ENCODE peak calls at places on chromosome 14, in four cellular contexts. O is heart left ventricle, S is pancreas, C is neural progenitor cell. M is an unnamed sample. For H3K4me1, the result is how much of the 10 kb centered on the place peaks cover.

GRCh38 chr14:64541261-64541970 is 875 bp downstream of the HSPA2 start:
- DNase-seq in O (peak), S (peak), C (no peak), M (no peak)

GRCh38 chr14:105330491-105330895 is 15.9 kb downstream of the PACS2 start:
- DNase-seq in O (no peak), S (no peak), C (no peak), M (no peak)

GRCh38 chr14:99187858-99188257 is 84.1 kb downstream of the BCL11B start:
- DNase-seq in O (no peak), S (no peak), C (no peak), M (no peak)

GRCh38 chr14:90300649-90301048 is 31.1 kb downstream of the NRDE2 start:
- DNase-seq in O (no peak), S (no peak), C (no peak), M (no peak)

GRCh38 chr14:101814869-101815268 is 53.4 kb downstream of the PPP2R5C start:
- DNase-seq in O (no peak), S (no peak), C (no peak), M (no peak)

GRCh38 chr14:101556566-101557320 is 4.6 kb upstream of the DIO3 start:
- DNase-seq in O (no peak), S (no peak), C (no peak), M (no peak)

GRCh38 chr14:77843155-77843554 is 43.2 kb downstream of the ADCK1 start:
- DNase-seq in O (no peak), S (no peak), C (no peak), M (no peak)

GRCh38 chr14:91889477-91890211 is 22.3 kb upstream of the TC2N start:
- DNase-seq in O (peak), S (peak), C (no peak), M (no peak)

GRCh38 chr14:50362791-50363733 is 33.6 kb downstream of the CDKL1 start:
- DNase-seq in O (no peak), S (no peak), C (no peak), M (no peak)

GRCh38 chr14:95133282-95133681 is 24.0 kb downstream of the DICER1 start:
- DNase-seq in O (no peak), S (no peak), C (peak), M (no peak)

GRCh38 chr14:73662439-73663056 is 17.8 kb downstream of the DNAL1 start:
- DNase-seq in O (no peak), S (no peak), C (peak), M (peak)

GRCh38 chr14:97287956-97288355 is 490.8 kb downstream of the VRK1 start:
- DNase-seq in O (no peak), S (no peak), C (no peak), M (no peak)

GRCh38 chr14:29627141-29627540 is 300.5 kb downstream of the PRKD1 start:
- DNase-seq in O (no peak), S (no peak), C (no peak), M (no peak)

GRCh38 chr14:60646202-60646886 is 2.9 kb downstream of the SIX1 start:
- DNase-seq in O (no peak), S (no peak), C (peak), M (peak)

GRCh38 chr14:84312551-84312950 is 1217.4 kb upstream of the FLRT2 start:
- DNase-seq in O (no peak), S (no peak), C (no peak), M (no peak)

GRCh38 chr14:31047503-31047902 is 21.3 kb upstream of the STRN3 start:
- DNase-seq in O (no peak), S (no peak), C (no peak), M (no peak)

GRCh38 chr14:31045501-31046080 is 19.4 kb upstream of the STRN3 start:
- DNase-seq in O (no peak), S (no peak), C (no peak), M (no peak)

DNA sequence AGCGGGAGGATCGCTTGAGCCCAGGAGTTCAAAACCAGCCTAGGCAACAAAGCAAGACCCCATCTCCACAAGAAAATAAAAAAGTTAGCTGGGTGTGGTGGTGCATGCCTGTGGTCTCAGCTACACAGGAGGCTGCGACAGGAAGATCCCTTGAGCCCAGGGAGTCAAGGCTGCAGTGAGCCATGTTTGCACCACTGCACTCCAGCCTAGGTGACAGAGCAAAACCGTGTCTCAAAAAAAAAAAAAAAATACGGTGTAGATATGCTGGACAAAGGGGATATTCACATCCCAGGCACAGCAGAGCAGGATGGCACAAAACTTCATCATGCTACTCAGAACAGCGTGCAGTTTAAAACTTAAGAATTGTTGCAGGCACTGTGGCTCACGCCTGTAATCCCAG is 24.8 kb upstream of the STRN3 start:
- DNase-seq in O (no peak), S (no peak), C (no peak), M (no peak)
- H3K4me1 ChIP-seq in O (under half), S (under half), C (under half), M (under half)

DNA sequence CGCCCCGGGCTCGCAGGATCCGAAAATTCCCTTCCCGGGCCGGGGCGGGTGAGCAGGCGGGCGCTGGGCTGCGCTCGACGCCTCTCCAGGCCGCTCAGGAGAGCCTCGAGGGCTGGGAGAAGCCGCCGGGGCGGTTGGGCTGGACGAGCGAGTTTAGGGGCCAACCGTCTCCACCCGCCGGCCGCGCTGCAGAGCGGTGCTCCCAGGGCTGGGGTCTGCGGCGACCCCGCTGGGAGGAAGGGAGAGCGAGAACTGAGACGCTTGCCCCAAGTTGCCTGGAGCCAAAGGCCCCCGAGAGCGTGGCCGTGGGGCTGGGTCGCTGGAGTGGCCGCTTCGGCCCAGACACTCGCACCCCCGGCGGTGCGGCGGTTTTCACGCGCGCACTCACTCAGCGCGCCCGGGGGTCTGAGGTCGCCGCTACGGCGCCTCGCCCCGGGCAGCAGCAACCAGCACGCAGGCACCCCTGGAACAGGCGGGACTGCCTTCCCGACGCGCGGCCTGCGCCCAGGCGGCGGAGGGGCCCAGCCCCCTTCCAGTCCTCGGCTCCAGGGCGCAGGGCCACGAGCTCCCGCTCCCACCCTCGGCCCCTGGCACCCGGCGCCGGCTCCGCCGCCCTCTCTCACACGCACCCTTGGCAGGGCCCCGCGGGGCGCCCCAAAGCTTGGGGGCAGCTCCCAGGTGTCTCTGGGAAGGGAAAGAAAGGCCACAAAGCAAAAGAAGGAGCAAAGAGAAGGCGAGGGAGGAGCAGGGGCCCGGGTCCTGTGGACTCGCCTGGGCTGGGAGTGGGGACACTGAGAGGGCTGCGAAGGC is 586 bp upstream of the EFS start:
- DNase-seq in O (no peak), S (no peak), C (peak), M (peak)
- H3K27ac ChIP-seq in O (peak), S (peak), C (peak), M (peak)

DNA sequence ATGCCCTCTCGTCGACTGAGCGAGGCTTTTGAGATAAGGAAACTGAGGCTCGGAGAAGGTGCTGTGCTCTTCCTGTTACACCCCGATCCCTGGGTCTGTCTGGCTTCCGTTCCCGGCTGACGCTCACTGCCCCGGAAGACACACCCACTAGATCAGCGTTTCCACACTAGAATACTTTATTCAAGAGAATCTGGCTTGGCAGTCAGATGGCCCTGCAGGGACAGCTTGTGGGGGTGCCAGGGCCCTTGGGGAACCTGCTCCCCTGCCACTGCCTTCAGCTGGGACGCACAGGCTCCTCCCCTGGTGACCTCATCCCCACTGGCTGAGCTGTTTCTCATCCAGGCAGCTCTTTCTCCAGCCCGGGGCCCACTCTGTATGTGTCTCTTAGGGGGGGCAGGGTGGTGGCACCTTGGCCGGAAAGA is 13.7 kb downstream of the PGF start:
- DNase-seq in O (peak), S (peak), C (no peak), M (no peak)
- H3K4me3 ChIP-seq in O (peak), S (no peak), C (no peak), M (no peak)

DNA sequence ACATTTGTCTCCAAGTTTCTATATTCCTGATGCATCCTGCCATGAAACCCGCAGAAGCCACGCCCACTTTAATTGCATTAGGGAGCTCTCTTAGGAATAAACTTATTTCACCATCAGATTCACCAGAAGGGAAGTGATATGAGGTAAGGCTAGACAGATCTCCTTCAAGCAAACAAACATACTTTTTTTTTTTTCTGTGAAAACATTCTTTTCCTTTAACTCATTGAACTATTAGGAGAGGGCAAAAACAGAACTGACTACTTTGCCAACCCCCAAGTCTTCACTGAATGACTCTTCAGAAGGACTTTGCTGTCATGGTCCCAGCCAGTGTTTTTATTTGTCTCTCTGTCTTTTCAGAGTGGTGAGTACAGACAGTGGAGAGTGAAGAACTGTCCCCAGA is 48.4 kb downstream of the GTF2A1 start:
- DNase-seq in O (no peak), S (no peak), C (no peak), M (no peak)
- H3K4me1 ChIP-seq in O (under half), S (under half), C (under half), M (under half)

GRCh38 chr14:103699261-103699661 is 16.0 kb downstream of the XRCC3 start:
- DNase-seq in O (no peak), S (no peak), C (no peak), M (no peak)
- H3K27ac ChIP-seq in O (peak), S (no peak), C (no peak), M (no peak)